ENCODE peak calls at places on chromosomes 6 and 20, in eight cellular contexts. I, D, J, U, Z, L, Y and B are unnamed samples.

GRCh38 chr6:115004204-115004603 is 661.4 kb upstream of the HS3ST5 start:
- DNase-seq in I (no peak), D (no peak), J (no peak), U (no peak), Z (no peak), L (no peak), Y (no peak), B (no peak)

GRCh38 chr6:106390088-106390487 is 29.6 kb downstream of the CRYBG1 start:
- DNase-seq in I (no peak), D (no peak), J (no peak), U (no peak), Z (no peak), L (no peak), Y (no peak), B (no peak)

GRCh38 chr20:54629632-54630031 is 154.2 kb downstream of the DOK5 start:
- DNase-seq in I (no peak), D (no peak), J (no peak), U (no peak), Z (no peak), L (no peak), Y (no peak), B (no peak)

GRCh38 chr20:35791823-35792222 is 20.0 kb downstream of the PHF20 start:
- DNase-seq in I (no peak), D (no peak), J (no peak), U (no peak), Z (no peak), L (no peak), Y (no peak), B (peak; percentile 48)

GRCh38 chr20:63896136-63896890 is 1.4 kb downstream of the DNAJC5 start:
- DNase-seq in I (peak; percentile 48), D (peak; percentile 73), J (peak; percentile 51), U (no peak), Z (peak; percentile 75), L (peak; percentile 26), Y (peak; percentile 77), B (peak; percentile 81)

GRCh38 chr6:5112065-5112799 is 27.1 kb downstream of the PPP1R3G start:
- DNase-seq in I (no peak), D (no peak), J (no peak), U (no peak), Z (peak; percentile 77), L (no peak), Y (no peak), B (no peak)

GRCh38 chr20:62872184-62872862 is 10.7 kb upstream of the TCFL5 start:
- DNase-seq in I (no peak), D (no peak), J (no peak), U (no peak), Z (no peak), L (no peak), Y (peak; percentile 39), B (no peak)

GRCh38 chr6:15871211-15871770 is 208.5 kb upstream of the DTNBP1 start:
- DNase-seq in I (no peak), D (no peak), J (no peak), U (no peak), Z (no peak), L (no peak), Y (no peak), B (no peak)

GRCh38 chr20:54510546-54511129 is 35.2 kb downstream of the DOK5 start:
- DNase-seq in I (peak; percentile 19), D (no peak), J (peak; percentile 33), U (no peak), Z (no peak), L (peak; percentile 66), Y (no peak), B (no peak)

GRCh38 chr20:25364180-25364788 is 26.4 kb downstream of the ABHD12 start:
- DNase-seq in I (no peak), D (no peak), J (no peak), U (no peak), Z (no peak), L (no peak), Y (no peak), B (no peak)

GRCh38 chr20:17796096-17796563 is 96.4 kb downstream of the BANF2 start:
- DNase-seq in I (peak; percentile 46), D (peak; percentile 80), J (peak; percentile 43), U (no peak), Z (peak; percentile 82), L (no peak), Y (no peak), B (no peak)

GRCh38 chr6:44559486-44560270 is 172.2 kb downstream of the CDC5L start:
- DNase-seq in I (no peak), D (peak; percentile 32), J (no peak), U (no peak), Z (no peak), L (peak; percentile 13), Y (no peak), B (no peak)
- TF ChIP-seq CTCF in I (no peak), D (no peak), J (no peak), U (no peak), Z (no peak), L (peak; percentile 9), Y (no peak), B (no peak)

DNA sequence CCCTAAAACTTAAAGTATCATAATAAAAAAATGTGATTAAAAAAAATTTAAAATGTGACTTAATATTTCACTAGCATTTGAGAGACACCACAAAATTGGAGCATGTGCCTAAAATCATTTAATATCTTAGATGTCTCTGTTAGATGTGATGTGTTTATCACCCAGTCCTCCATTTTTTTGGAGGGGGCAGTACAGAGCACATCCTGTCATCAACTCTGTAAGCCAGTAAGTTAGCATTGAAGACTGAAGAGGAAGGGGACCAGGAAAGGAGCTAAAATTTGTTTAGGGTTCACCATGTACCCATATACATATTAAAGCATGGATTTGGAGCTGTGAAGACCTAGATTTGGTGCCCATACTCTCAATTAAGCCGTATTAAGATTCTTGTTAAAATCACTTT is 30.7 kb upstream of the ADIG start:
- DNase-seq in I (no peak), D (no peak), J (no peak), U (no peak), Z (no peak), L (peak; percentile 34), Y (no peak), B (no peak)
- TF ChIP-seq CTCF in I (no peak), D (no peak), J (no peak), U (peak; percentile 27), Z (no peak), L (peak; percentile 26), Y (no peak), B (no peak)

GRCh38 chr6:18262812-18263560 is 1.3 kb downstream of the DEK start:
- DNase-seq in I (no peak), D (no peak), J (no peak), U (no peak), Z (no peak), L (no peak), Y (no peak), B (no peak)

GRCh38 chr6:18263561-18264337 is 581 bp downstream of the DEK start:
- DNase-seq in I (peak; percentile 79), D (peak; percentile 84), J (peak; percentile 74), U (peak; percentile 65), Z (no peak), L (peak; percentile 64), Y (peak; percentile 84), B (no peak)

GRCh38 chr6:18265787-18266523 is 1.6 kb upstream of the DEK start:
- DNase-seq in I (no peak), D (no peak), J (no peak), U (no peak), Z (no peak), L (no peak), Y (no peak), B (no peak)

GRCh38 chr6:18265099-18265372 is 706 bp upstream of the DEK start:
- DNase-seq in I (no peak), D (no peak), J (no peak), U (no peak), Z (no peak), L (no peak), Y (no peak), B (no peak)

DNA sequence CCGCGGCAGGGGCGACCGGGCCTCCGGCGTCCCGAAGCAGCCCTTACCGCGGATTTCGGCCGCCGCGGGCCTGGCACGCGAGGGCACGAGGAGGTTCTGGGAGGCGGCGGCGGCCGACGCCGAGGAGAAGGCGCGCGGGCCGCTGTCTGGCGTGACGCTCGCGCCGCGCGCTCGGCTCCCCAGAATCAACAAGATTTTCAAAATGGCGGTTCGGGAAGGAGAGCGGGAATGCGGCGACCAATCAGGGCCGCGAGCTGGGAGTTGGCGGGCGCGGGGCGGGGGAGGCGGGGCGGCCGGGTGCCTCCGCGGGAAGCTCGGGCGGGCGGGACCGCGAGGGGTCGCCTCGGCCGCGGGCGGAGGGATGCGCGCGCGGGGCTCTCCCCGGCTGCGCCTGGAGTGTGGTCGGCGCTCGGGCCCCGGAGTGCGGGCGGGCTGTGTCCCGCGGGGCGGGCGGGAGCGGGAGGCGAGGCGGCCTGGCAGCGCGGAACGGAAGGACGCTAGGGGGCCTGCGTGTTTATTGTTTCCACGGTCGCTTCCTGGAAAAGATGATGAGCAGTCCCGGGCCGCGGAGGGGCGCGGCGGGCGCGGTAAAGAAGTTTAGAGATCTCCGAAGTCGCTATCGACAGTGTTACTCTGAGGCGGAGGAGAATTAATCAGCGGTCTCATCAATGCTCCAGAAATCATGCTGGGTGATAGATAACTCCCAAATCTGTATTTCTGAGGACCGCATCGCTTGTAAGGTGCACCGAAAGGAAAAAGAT is at the start of gene DEK:
- DNase-seq in I (peak; percentile 89), D (peak; percentile 91), J (peak; percentile 90), U (peak; percentile 89), Z (peak; percentile 94), L (peak; percentile 94), Y (peak; percentile 90), B (peak; percentile 68)
- TF ChIP-seq CTCF in I (peak; percentile 63), D (peak; percentile 57), J (peak; percentile 74), U (peak; percentile 11), Z (peak; percentile 64), L (peak; percentile 35), Y (peak; percentile 42), B (peak; percentile 69)

DNA sequence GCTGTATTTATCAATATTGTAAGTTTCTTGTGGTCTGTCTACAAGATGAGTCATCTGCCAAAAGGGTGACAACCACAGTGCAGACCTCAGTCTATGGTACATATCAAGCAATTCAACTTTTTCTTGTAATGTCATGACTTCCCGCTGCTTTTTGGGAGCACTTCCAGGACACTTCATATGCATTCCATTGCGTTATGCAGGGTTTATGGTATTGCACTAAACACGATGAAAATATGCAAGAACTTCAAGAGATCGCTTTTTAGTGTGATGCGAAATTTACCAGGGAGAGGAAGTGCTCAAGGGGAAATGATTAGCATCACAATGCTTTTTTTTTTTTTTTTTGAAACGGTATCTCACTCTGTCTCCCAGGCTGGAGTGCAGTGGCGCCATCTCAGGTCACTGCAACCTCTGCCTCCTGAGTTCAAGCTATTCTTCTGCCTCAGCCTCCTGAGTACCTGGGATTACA is 166.5 kb downstream of the TFAP2A start:
- DNase-seq in I (no peak), D (no peak), J (no peak), U (no peak), Z (no peak), L (peak; percentile 49), Y (no peak), B (no peak)
- TF ChIP-seq CTCF in I (no peak), D (no peak), J (no peak), U (no peak), Z (no peak), L (peak; percentile 51), Y (no peak), B (no peak)

GRCh38 chr6:3885262-3886036 is 36.3 kb downstream of the FAM50B start:
- DNase-seq in I (no peak), D (no peak), J (no peak), U (peak; percentile 13), Z (peak; percentile 23), L (peak; percentile 44), Y (no peak), B (no peak)
- TF ChIP-seq CTCF in I (peak; percentile 28), D (no peak), J (peak; percentile 60), U (no peak), Z (no peak), L (peak; percentile 56), Y (no peak), B (no peak)